ENCODE peak calls at places on chromosomes 2 and 18, in six cellular contexts. N, C, T, D, Z and E are unnamed samples.
A peak's percentile ranks its signal among the peaks of the same experiment; 100 is the strongest.

GRCh38 chr2:111106720-111107119 is 14.0 kb upstream of the BCL2L11 start:
- DNase-seq in C (no peak), T (no peak), D (no peak), N (no peak), Z (no peak), E (no peak)

GRCh38 chr2:45452866-45453265 is 158.2 kb downstream of the SRBD1 start:
- DNase-seq in D (no peak), T (no peak), Z (no peak), C (peak; percentile 89), N (peak; percentile 90), E (peak; percentile 87)

GRCh38 chr18:72652990-72653593 is 109.0 kb upstream of the CBLN2 start:
- DNase-seq in Z (peak; percentile 80), C (peak; percentile 10), D (no peak), N (no peak), T (no peak), E (no peak)

GRCh38 chr2:191006297-191006696 is 7.7 kb downstream of the STAT1 start:
- DNase-seq in N (no peak), Z (no peak), T (no peak), D (no peak), C (no peak), E (no peak)

GRCh38 chr2:25310965-25311865 is 30.5 kb downstream of the DNMT3A start:
- DNase-seq in N (no peak), T (peak; percentile 68), Z (peak; percentile 81), D (no peak), C (no peak), E (no peak)

GRCh38 chr2:234091883-234092282 is 41.4 kb downstream of the SPP2 start:
- DNase-seq in Z (no peak), D (no peak), T (no peak), C (peak; percentile 33), N (no peak), E (no peak)

GRCh38 chr18:52465391-52465790 is 125.4 kb downstream of the DCC start:
- DNase-seq in T (no peak), C (no peak), D (no peak), Z (peak; percentile 17), N (no peak), E (no peak)

GRCh38 chr2:173986805-173987204 is 21.6 kb upstream of the SP3 start:
- DNase-seq in Z (no peak), N (no peak), T (no peak), C (no peak), D (no peak), E (no peak)

GRCh38 chr18:47868744-47869143 is 61.7 kb downstream of the SMAD2 start:
- DNase-seq in D (no peak), N (no peak), Z (no peak), C (no peak), T (no peak), E (no peak)

GRCh38 chr2:190791347-190791982 is 89.2 kb upstream of the GLS start:
- DNase-seq in Z (no peak), C (peak; percentile 91), N (peak; percentile 86), T (no peak), D (no peak), E (peak; percentile 34)

DNA sequence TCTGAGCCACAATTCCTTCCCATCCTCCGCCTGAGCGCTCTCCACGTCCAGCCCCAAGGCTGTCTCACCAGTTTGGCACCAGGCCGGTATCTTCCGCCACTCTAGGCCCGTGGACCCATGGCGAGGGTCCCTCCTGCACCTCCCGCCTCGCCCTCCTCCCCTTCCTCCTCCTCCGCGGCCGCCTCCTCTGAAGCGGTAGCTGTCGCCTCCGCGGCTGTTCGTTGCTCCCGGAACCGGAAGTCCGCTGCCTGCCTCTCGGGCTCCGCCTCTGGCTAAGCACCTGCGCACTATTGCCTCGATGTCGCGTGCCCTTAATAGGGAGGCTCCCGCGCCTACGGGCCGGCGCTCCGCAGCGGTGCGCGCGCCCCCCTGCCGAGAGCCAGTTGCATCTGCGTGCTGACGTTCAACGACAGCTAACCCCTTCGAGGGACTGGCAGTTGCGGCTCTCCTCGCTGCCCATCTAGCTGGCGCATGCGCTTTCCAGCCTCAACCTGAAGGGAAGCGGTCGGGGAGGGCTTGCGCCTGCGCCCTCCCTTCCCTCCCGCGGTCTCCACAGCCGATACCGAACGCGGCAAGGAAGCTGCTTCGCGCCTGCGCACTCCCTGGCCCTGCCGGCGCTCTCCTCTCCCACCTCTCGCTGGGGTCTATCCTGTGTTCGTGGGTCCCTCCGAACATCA is at the start of gene MBD1:
- DNase-seq in N (peak; percentile 100), Z (peak; percentile 95), D (peak; percentile 99), T (peak; percentile 98), C (peak; percentile 99), E (peak; percentile 94)
- TF ChIP-seq CTCF in N (peak; percentile 23), Z (peak; percentile 11), D (peak; percentile 32), T (peak; percentile 50), C (peak; percentile 26), E (peak; percentile 16)

DNA sequence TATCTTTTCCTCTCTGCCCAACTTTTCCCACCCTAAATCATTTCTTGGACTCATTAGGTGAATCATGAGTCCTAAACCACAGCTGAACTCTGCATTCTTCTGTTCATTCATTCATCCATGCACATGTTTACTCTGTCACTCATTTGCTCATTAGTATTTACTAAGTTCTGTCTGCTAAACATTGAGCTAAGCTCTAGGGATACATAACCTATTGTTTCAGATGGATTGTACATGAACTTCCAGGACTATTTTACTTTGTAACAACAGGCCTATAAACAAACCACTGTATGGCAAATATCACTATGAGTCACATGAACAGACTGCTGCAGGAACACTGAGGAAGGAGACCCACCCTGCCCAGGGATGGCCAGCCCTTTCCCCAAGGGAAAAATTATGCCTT is 14.6 kb upstream of the DYNC2LI1 start:
- DNase-seq in C (peak; percentile 89), N (peak; percentile 32), Z (no peak), T (no peak), D (no peak), E (peak; percentile 23)
- H3K4me3 ChIP-seq in C (no peak overlapping the region), N (no peak overlapping the region), Z (no peak overlapping the region), T (no peak overlapping the region), D (no peak overlapping the region), E (no peak overlapping the region)

DNA sequence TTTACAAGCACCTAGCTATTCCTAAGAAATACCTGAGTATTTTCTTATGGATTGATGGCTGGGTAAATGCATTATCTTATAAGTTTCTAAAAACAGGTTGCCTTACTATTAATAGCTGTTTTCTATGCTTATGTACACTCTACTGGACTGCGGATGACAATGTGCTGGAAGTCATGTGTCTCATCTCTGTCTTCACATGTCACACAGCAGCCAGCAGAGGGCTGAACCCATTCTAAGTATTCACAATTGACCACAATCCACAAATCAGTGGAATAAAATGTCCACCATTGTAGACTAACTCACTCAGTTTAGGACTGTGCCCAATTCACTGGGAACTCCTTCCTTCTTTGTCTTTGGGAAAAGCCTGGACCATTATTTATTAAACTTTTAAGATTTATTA is 371.2 kb downstream of the INSIG2 start:
- DNase-seq in N (no peak), C (no peak), Z (no peak), D (no peak), T (no peak), E (no peak)
- TF ChIP-seq CTCF in N (no peak), C (no peak), Z (peak; percentile 16), D (no peak), T (no peak), E (peak; percentile 4)

DNA sequence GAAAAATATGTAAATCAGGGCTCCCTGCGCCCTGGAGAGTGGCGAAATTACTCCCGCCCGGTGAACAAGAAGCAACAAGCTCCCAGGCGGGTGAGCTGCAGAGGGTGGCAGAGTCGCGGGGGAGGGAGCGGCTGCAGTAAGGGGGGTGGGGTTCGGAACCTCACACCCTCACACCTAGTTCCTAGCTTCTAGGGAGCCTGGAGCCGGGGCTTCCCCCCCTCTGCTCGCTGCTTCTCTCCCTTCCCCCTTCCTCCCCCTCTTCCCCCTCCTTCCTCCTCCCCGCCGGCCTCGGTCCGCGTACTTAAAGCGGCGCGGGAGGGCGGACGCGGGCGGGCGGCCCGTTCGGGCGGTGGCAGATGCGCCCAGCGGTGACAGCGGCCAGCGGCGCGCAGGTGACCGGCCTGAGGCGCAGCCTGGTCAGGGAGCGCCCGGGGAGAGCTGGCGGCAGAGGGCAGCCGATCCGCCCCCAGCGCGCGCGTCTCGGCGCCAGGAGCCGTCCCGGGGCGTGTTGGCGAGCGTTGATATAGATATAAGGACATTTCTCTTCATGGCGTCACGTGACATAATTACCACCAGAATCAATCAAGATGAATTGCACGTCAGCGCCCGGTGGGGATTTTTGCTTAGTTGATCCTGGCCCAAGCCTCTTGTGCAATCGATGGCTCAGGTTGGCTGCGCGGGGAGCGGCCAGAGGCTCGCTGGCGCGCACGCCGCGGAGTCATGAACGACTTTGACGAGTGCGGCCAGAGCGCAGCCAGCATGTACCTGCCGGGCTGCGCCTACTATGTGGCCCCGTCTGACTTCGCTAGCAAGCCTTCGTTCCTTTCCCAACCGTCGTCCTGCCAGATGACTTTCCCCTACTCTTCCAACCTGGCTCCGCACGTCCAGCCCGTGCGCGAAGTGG is at the start of gene HOXD11:
- DNase-seq in D (no peak), Z (peak; percentile 83), N (peak; percentile 28), T (no peak), C (peak; percentile 9), E (no peak)
- H3K4me3 ChIP-seq in D (peak within 1 kb of the TSS; percentile 54), Z (peak within 1 kb of the TSS; percentile 48), N (peak within 1 kb of the TSS; percentile 13), T (peak within 1 kb of the TSS; percentile 27), C (no peak within 1 kb of the TSS), E (peak within 1 kb of the TSS; percentile 91)

GRCh38 chr2:48906640-48907039 is 151.1 kb upstream of the LHCGR start:
- DNase-seq in T (no peak), C (no peak), Z (no peak), D (no peak), N (peak; percentile 1), E (no peak)

GRCh38 chr2:48914477-48915077 is 159.1 kb upstream of the LHCGR start:
- DNase-seq in D (no peak), Z (no peak), N (no peak), T (no peak), C (no peak), E (no peak)

GRCh38 chr2:48915227-48915626 is 159.7 kb upstream of the LHCGR start:
- DNase-seq in N (no peak), Z (no peak), C (no peak), D (no peak), T (no peak), E (no peak)

GRCh38 chr2:48915884-48916283 is 160.4 kb upstream of the LHCGR start:
- DNase-seq in D (no peak), Z (no peak), C (no peak), T (no peak), N (no peak), E (no peak)

DNA sequence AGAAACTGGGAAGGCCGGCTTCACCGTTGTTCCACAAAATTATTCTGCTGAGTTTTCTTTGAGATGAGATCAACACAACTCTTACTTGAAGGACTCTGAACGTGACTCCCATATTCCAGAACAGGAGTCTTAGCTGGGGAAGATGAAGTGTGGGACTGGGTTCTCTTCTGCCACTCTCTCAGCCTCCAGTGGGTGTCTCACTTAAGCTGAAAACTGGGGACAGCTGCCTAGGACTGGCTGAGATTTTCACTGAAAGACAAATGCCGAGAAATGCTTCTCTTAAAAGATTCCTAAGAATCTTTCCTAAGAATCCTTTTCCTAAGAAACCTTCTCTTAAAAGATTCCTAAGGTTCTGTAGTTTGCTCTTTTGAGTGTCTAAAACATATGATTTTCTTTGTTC is 156.6 kb upstream of the LHCGR start:
- DNase-seq in D (no peak), T (no peak), Z (peak; percentile 37), N (peak; percentile 12), C (no peak), E (no peak)
- TF ChIP-seq CTCF in D (no peak), T (no peak), Z (peak; percentile 41), N (peak; percentile 32), C (no peak), E (no peak)

GRCh38 chr2:152337511-152337903 is 2.5 kb downstream of the FMNL2 start:
- DNase-seq in C (no peak), N (no peak), Z (no peak), T (no peak), D (no peak), E (no peak)
- H3K4me3 ChIP-seq in C (peak overlapping the region; percentile 76), N (no peak overlapping the region), Z (peak overlapping the region; percentile 69), T (peak overlapping the region; percentile 93), D (peak overlapping the region; percentile 97), E (no peak overlapping the region)